ENCODE peak calls at places on chromosomes 16 and 17, in eight cellular contexts. B is cardiac fibroblast; E is brain microvascular endothelial cell; V is stimulated activated CD8-positive, alpha-beta memory T cell treated with anti-CD3 and anti-CD28 coated beads, Interleukin-4, amount 100 ng/mL, for 1 hour; N is MCF 10A; P is AG04449; G is astrocyte; I is transverse colon. L is an unnamed sample.

GRCh38 chr17:29042679-29043538 is at the start of gene PIPOX:
- DNase-seq in B (peak), E (peak), V (no peak), N (peak), P (no peak), G (peak), I (peak), L (no peak)

GRCh38 chr16:85049864-85050263 is 22.3 kb downstream of the KIAA0513 start:
- DNase-seq in B (no peak), E (no peak), V (no peak), N (no peak), P (no peak), G (no peak), I (peak), L (peak)

GRCh38 chr16:47713225-47713595 is 252.1 kb downstream of the PHKB start:
- DNase-seq in B (peak), E (peak), V (no peak), N (peak), P (peak), G (peak), I (no peak), L (no peak)

GRCh38 chr16:78579020-78579419 is 479.6 kb downstream of the WWOX start:
- DNase-seq in B (no peak), E (no peak), V (no peak), N (no peak), P (no peak), G (no peak), I (no peak), L (no peak)

GRCh38 chr16:75169899-75170405 is 21.6 kb downstream of the ZFP1 start:
- DNase-seq in B (no peak), E (no peak), V (no peak), N (no peak), P (no peak), G (no peak), I (no peak), L (no peak)

GRCh38 chr17:46875849-46876352 is 24.5 kb downstream of the WNT9B start:
- DNase-seq in B (no peak), E (no peak), V (no peak), N (no peak), P (no peak), G (no peak), I (no peak), L (no peak)

GRCh38 chr17:33073416-33073815 is 81.8 kb downstream of the SPACA3 start:
- DNase-seq in B (no peak), E (no peak), V (no peak), N (no peak), P (no peak), G (no peak), I (no peak), L (no peak)

GRCh38 chr17:49851387-49852291 is 3.8 kb upstream of the TAC4 start:
- DNase-seq in B (peak), E (peak), V (peak), N (peak), P (no peak), G (peak), I (peak), L (peak)

GRCh38 chr17:75086496-75087181 is 1.1 kb upstream of the SLC16A5 start:
- DNase-seq in B (no peak), E (no peak), V (no peak), N (no peak), P (no peak), G (no peak), I (peak), L (no peak)

GRCh38 chr17:28228986-28229729 is 89.8 kb upstream of the TMEM97 start:
- DNase-seq in B (no peak), E (no peak), V (no peak), N (no peak), P (no peak), G (no peak), I (no peak), L (no peak)

GRCh38 chr17:28597606-28598383 is 1.0 kb downstream of the SPAG5 start:
- DNase-seq in B (no peak), E (no peak), V (no peak), N (peak), P (no peak), G (no peak), I (no peak), L (no peak)